ENCODE peak calls at places on chromosomes 1 and 21, in five cellular contexts. One of them, this sample, is unnamed.
A peak's percentile ranks its signal among the peaks of the same experiment; 100 is the strongest.

GRCh38 chr1:193059282-193060225 is at the start of the genes RO60 and UCHL5:
- DNase-seq in left cardiac atrium: peak; percentile 97
- DNase-seq in NCI-H1105 treated with DMSO at 0.1 percent for 48 hours: peak; percentile 97
- DNase-seq in PC-9: peak; percentile 96
- DNase-seq in T-helper 9 cell: peak; percentile 89
- DNase-seq in this sample: peak; percentile 100

GRCh38 chr1:10814312-10814711 is 17.9 kb upstream of the CASZ1 start:
- DNase-seq in left cardiac atrium: no peak
- DNase-seq in NCI-H1105 treated with DMSO at 0.1 percent for 48 hours: no peak
- DNase-seq in PC-9: no peak
- DNase-seq in T-helper 9 cell: no peak
- DNase-seq in this sample: no peak

GRCh38 chr21:19704832-19705231 is 1293.4 kb upstream of the NCAM2 start:
- DNase-seq in left cardiac atrium: no peak
- DNase-seq in NCI-H1105 treated with DMSO at 0.1 percent for 48 hours: no peak
- DNase-seq in PC-9: no peak
- DNase-seq in T-helper 9 cell: no peak
- DNase-seq in this sample: no peak

GRCh38 chr1:182602945-182603645 is 1.1 kb downstream of the RGS16 start:
- DNase-seq in left cardiac atrium: no peak
- DNase-seq in NCI-H1105 treated with DMSO at 0.1 percent for 48 hours: no peak
- DNase-seq in PC-9: no peak
- DNase-seq in T-helper 9 cell: no peak
- DNase-seq in this sample: no peak

GRCh38 chr1:223877804-223878203 is 32.1 kb upstream of the TP53BP2 start:
- DNase-seq in left cardiac atrium: no peak
- DNase-seq in NCI-H1105 treated with DMSO at 0.1 percent for 48 hours: no peak
- DNase-seq in PC-9: no peak
- DNase-seq in T-helper 9 cell: no peak
- DNase-seq in this sample: no peak

GRCh38 chr1:225517697-225518096 is 89.9 kb upstream of the LBR start:
- DNase-seq in left cardiac atrium: no peak
- DNase-seq in NCI-H1105 treated with DMSO at 0.1 percent for 48 hours: no peak
- DNase-seq in PC-9: no peak
- DNase-seq in T-helper 9 cell: no peak
- DNase-seq in this sample: peak; percentile 31

GRCh38 chr1:233315718-233316301 is 11.7 kb upstream of the MAP3K21 start:
- DNase-seq in left cardiac atrium: no peak
- DNase-seq in NCI-H1105 treated with DMSO at 0.1 percent for 48 hours: no peak
- DNase-seq in PC-9: no peak
- DNase-seq in T-helper 9 cell: no peak
- DNase-seq in this sample: no peak

GRCh38 chr1:204882479-204882878 is 11.8 kb downstream of the NFASC start:
- DNase-seq in left cardiac atrium: no peak
- DNase-seq in NCI-H1105 treated with DMSO at 0.1 percent for 48 hours: no peak
- DNase-seq in PC-9: no peak
- DNase-seq in T-helper 9 cell: no peak
- DNase-seq in this sample: no peak

GRCh38 chr1:158025576-158026230 is 32.3 kb downstream of the KIRREL1 start:
- DNase-seq in left cardiac atrium: no peak
- DNase-seq in NCI-H1105 treated with DMSO at 0.1 percent for 48 hours: no peak
- DNase-seq in PC-9: no peak
- DNase-seq in T-helper 9 cell: no peak
- DNase-seq in this sample: no peak

GRCh38 chr1:169739980-169740379 is 6.1 kb upstream of the SELE start:
- DNase-seq in left cardiac atrium: no peak
- DNase-seq in NCI-H1105 treated with DMSO at 0.1 percent for 48 hours: no peak
- DNase-seq in PC-9: no peak
- DNase-seq in T-helper 9 cell: no peak
- DNase-seq in this sample: no peak

GRCh38 chr1:66283583-66284041 is 250.3 kb upstream of the SGIP1 start:
- DNase-seq in left cardiac atrium: no peak
- DNase-seq in NCI-H1105 treated with DMSO at 0.1 percent for 48 hours: no peak
- DNase-seq in PC-9: no peak
- DNase-seq in T-helper 9 cell: no peak
- DNase-seq in this sample: no peak

GRCh38 chr1:34918609-34919561 is 10.6 kb downstream of the DLGAP3 start:
- DNase-seq in left cardiac atrium: no peak
- DNase-seq in NCI-H1105 treated with DMSO at 0.1 percent for 48 hours: peak; percentile 83
- DNase-seq in PC-9: no peak
- DNase-seq in T-helper 9 cell: no peak
- DNase-seq in this sample: no peak

GRCh38 chr1:199742547-199742946 is 285.0 kb upstream of the NR5A2 start:
- DNase-seq in left cardiac atrium: no peak
- DNase-seq in NCI-H1105 treated with DMSO at 0.1 percent for 48 hours: no peak
- DNase-seq in PC-9: peak; percentile 30
- DNase-seq in T-helper 9 cell: no peak
- DNase-seq in this sample: peak; percentile 47

GRCh38 chr1:24374891-24375786 is 38.4 kb downstream of the STPG1 start:
- DNase-seq in left cardiac atrium: no peak
- DNase-seq in NCI-H1105 treated with DMSO at 0.1 percent for 48 hours: no peak
- DNase-seq in PC-9: peak; percentile 51
- DNase-seq in T-helper 9 cell: no peak
- DNase-seq in this sample: no peak

GRCh38 chr1:86957206-86957605 is 42.8 kb downstream of the HS2ST1 start:
- DNase-seq in left cardiac atrium: no peak
- DNase-seq in NCI-H1105 treated with DMSO at 0.1 percent for 48 hours: no peak
- DNase-seq in PC-9: no peak
- DNase-seq in T-helper 9 cell: no peak
- DNase-seq in this sample: no peak

GRCh38 chr1:155064109-155064812 is 721 bp downstream of the EFNA4 start:
- DNase-seq in left cardiac atrium: no peak
- DNase-seq in NCI-H1105 treated with DMSO at 0.1 percent for 48 hours: peak; percentile 53
- DNase-seq in PC-9: peak; percentile 53
- DNase-seq in T-helper 9 cell: no peak
- DNase-seq in this sample: peak; percentile 67

GRCh38 chr1:209354111-209354839 is 229.2 kb upstream of the CAMK1G start:
- DNase-seq in left cardiac atrium: peak; percentile 78
- DNase-seq in NCI-H1105 treated with DMSO at 0.1 percent for 48 hours: peak; percentile 84
- DNase-seq in PC-9: peak; percentile 79
- DNase-seq in T-helper 9 cell: peak; percentile 7
- DNase-seq in this sample: peak; percentile 86

GRCh38 chr1:20399606-20400180 is 86.3 kb downstream of the CAMK2N1 start:
- DNase-seq in left cardiac atrium: no peak
- DNase-seq in NCI-H1105 treated with DMSO at 0.1 percent for 48 hours: no peak
- DNase-seq in PC-9: no peak
- DNase-seq in T-helper 9 cell: no peak
- DNase-seq in this sample: no peak

GRCh38 chr1:161187311-161187710 is 10.0 kb upstream of the B4GALT3 start:
- DNase-seq in left cardiac atrium: peak; percentile 20
- DNase-seq in NCI-H1105 treated with DMSO at 0.1 percent for 48 hours: no peak
- DNase-seq in PC-9: no peak
- DNase-seq in T-helper 9 cell: no peak
- DNase-seq in this sample: no peak

GRCh38 chr1:2468041-2468472 is 8.0 kb upstream of the PLCH2 start:
- DNase-seq in left cardiac atrium: peak; percentile 37
- DNase-seq in NCI-H1105 treated with DMSO at 0.1 percent for 48 hours: no peak
- DNase-seq in PC-9: peak; percentile 34
- DNase-seq in T-helper 9 cell: peak; percentile 43
- DNase-seq in this sample: peak; percentile 36

GRCh38 chr1:202282596-202283283 is 59.0 kb downstream of the UBE2T start:
- DNase-seq in left cardiac atrium: no peak
- DNase-seq in NCI-H1105 treated with DMSO at 0.1 percent for 48 hours: no peak
- DNase-seq in PC-9: no peak
- DNase-seq in T-helper 9 cell: no peak
- DNase-seq in this sample: no peak

GRCh38 chr1:29986986-29987385 is 736.4 kb downstream of the MATN1 start:
- DNase-seq in left cardiac atrium: no peak
- DNase-seq in NCI-H1105 treated with DMSO at 0.1 percent for 48 hours: no peak
- DNase-seq in PC-9: no peak
- DNase-seq in T-helper 9 cell: no peak
- DNase-seq in this sample: no peak

GRCh38 chr1:46528297-46528955 is 23.0 kb downstream of the KNCN start:
- DNase-seq in left cardiac atrium: no peak
- DNase-seq in NCI-H1105 treated with DMSO at 0.1 percent for 48 hours: no peak
- DNase-seq in PC-9: no peak
- DNase-seq in T-helper 9 cell: no peak
- DNase-seq in this sample: peak; percentile 69

GRCh38 chr1:203478986-203479385 is 3.4 kb downstream of the PRELP start:
- DNase-seq in left cardiac atrium: no peak
- DNase-seq in NCI-H1105 treated with DMSO at 0.1 percent for 48 hours: no peak
- DNase-seq in PC-9: no peak
- DNase-seq in T-helper 9 cell: no peak
- DNase-seq in this sample: no peak

GRCh38 chr1:9429369-9429766 is 109.9 kb upstream of the SLC25A33 start:
- DNase-seq in left cardiac atrium: no peak
- DNase-seq in NCI-H1105 treated with DMSO at 0.1 percent for 48 hours: no peak
- DNase-seq in PC-9: no peak
- DNase-seq in T-helper 9 cell: no peak
- DNase-seq in this sample: no peak

GRCh38 chr1:15123925-15124324 is 29.6 kb upstream of the TMEM51 start:
- DNase-seq in left cardiac atrium: no peak
- DNase-seq in NCI-H1105 treated with DMSO at 0.1 percent for 48 hours: no peak
- DNase-seq in PC-9: no peak
- DNase-seq in T-helper 9 cell: no peak
- DNase-seq in this sample: no peak

GRCh38 chr1:65478379-65479026 is 58.0 kb downstream of the LEPR start:
- DNase-seq in left cardiac atrium: no peak
- DNase-seq in NCI-H1105 treated with DMSO at 0.1 percent for 48 hours: no peak
- DNase-seq in PC-9: no peak
- DNase-seq in T-helper 9 cell: no peak
- DNase-seq in this sample: no peak

GRCh38 chr1:119040906-119041305 is 52.8 kb upstream of the TBX15 start:
- DNase-seq in left cardiac atrium: peak; percentile 40
- DNase-seq in NCI-H1105 treated with DMSO at 0.1 percent for 48 hours: no peak
- DNase-seq in PC-9: no peak
- DNase-seq in T-helper 9 cell: no peak
- DNase-seq in this sample: no peak

GRCh38 chr1:226708342-226708780 is 30.7 kb downstream of the ITPKB start:
- DNase-seq in left cardiac atrium: no peak
- DNase-seq in NCI-H1105 treated with DMSO at 0.1 percent for 48 hours: peak; percentile 22
- DNase-seq in PC-9: no peak
- DNase-seq in T-helper 9 cell: no peak
- DNase-seq in this sample: peak; percentile 17

GRCh38 chr1:53896673-53897229 is 2.8 kb downstream of the DIO1 start:
- DNase-seq in left cardiac atrium: no peak
- DNase-seq in NCI-H1105 treated with DMSO at 0.1 percent for 48 hours: no peak
- DNase-seq in PC-9: no peak
- DNase-seq in T-helper 9 cell: no peak
- DNase-seq in this sample: no peak

GRCh38 chr1:21620011-21620410 is 49.1 kb downstream of the RAP1GAP start:
- DNase-seq in left cardiac atrium: no peak
- DNase-seq in NCI-H1105 treated with DMSO at 0.1 percent for 48 hours: no peak
- DNase-seq in PC-9: no peak
- DNase-seq in T-helper 9 cell: no peak
- DNase-seq in this sample: no peak

GRCh38 chr1:182649041-182649440 is 35.3 kb downstream of the RGS8 start:
- DNase-seq in left cardiac atrium: no peak
- DNase-seq in NCI-H1105 treated with DMSO at 0.1 percent for 48 hours: no peak
- DNase-seq in PC-9: no peak
- DNase-seq in T-helper 9 cell: no peak
- DNase-seq in this sample: no peak

GRCh38 chr21:35053356-35054096 is 4.4 kb upstream of the RUNX1 start:
- DNase-seq in left cardiac atrium: no peak
- DNase-seq in NCI-H1105 treated with DMSO at 0.1 percent for 48 hours: no peak
- DNase-seq in PC-9: no peak
- DNase-seq in T-helper 9 cell: no peak
- DNase-seq in this sample: no peak

GRCh38 chr1:168301664-168302320 is 21.1 kb downstream of the TBX19 start:
- DNase-seq in left cardiac atrium: no peak
- DNase-seq in NCI-H1105 treated with DMSO at 0.1 percent for 48 hours: no peak
- DNase-seq in PC-9: peak; percentile 88
- DNase-seq in T-helper 9 cell: no peak
- DNase-seq in this sample: peak; percentile 24

GRCh38 chr1:28811766-28812668 is at the start of gene OPRD1:
- DNase-seq in left cardiac atrium: no peak
- DNase-seq in NCI-H1105 treated with DMSO at 0.1 percent for 48 hours: peak; percentile 44
- DNase-seq in PC-9: no peak
- DNase-seq in T-helper 9 cell: no peak
- DNase-seq in this sample: peak; percentile 30

GRCh38 chr1:180248731-180249681 is 18.9 kb downstream of the LHX4 start:
- DNase-seq in left cardiac atrium: no peak
- DNase-seq in NCI-H1105 treated with DMSO at 0.1 percent for 48 hours: no peak
- DNase-seq in PC-9: no peak
- DNase-seq in T-helper 9 cell: no peak
- DNase-seq in this sample: peak; percentile 41

GRCh38 chr21:42833859-42834729 is 45.2 kb downstream of the WDR4 start:
- DNase-seq in left cardiac atrium: no peak
- DNase-seq in NCI-H1105 treated with DMSO at 0.1 percent for 48 hours: no peak
- DNase-seq in PC-9: no peak
- DNase-seq in T-helper 9 cell: no peak
- DNase-seq in this sample: no peak

GRCh38 chr21:29304577-29304976 is 5.9 kb downstream of the BACH1 start:
- DNase-seq in left cardiac atrium: no peak
- DNase-seq in NCI-H1105 treated with DMSO at 0.1 percent for 48 hours: no peak
- DNase-seq in PC-9: no peak
- DNase-seq in T-helper 9 cell: no peak
- DNase-seq in this sample: no peak